ENCODE peak calls at places on chromosomes 4 and X, in eight cellular contexts. M is Peyer's patch, I is cardiac muscle cell, B is endodermal cell, P is AG04450, L is A549, T is psoas muscle, D is SJSA1. V is an unnamed sample.

GRCh38 chr4:147821555-147821954 is 89.7 kb downstream of the ARHGAP10 start:
- DNase-seq in D (no peak), P (no peak), B (no peak), M (no peak), T (no peak), L (no peak), I (no peak), V (no peak)

GRCh38 chr4:111689214-111689613 is 456.0 kb upstream of the FAM241A start:
- DNase-seq in P (no peak), I (no peak), B (no peak), D (no peak), L (peak), T (no peak), M (no peak), V (no peak)

GRCh38 chrX:24166078-24166477 is 16.5 kb downstream of the ZFX start:
- DNase-seq in M (no peak), T (no peak), P (no peak), L (no peak), D (no peak), I (no peak), B (no peak), V (no peak)

GRCh38 chrX:112819013-112819635 is 21.5 kb downstream of the AMOT start:
- DNase-seq in B (no peak), L (no peak), P (peak), I (no peak), T (no peak), D (no peak), M (no peak), V (no peak)

GRCh38 chrX:17046478-17047097 is 100.1 kb downstream of the REPS2 start:
- DNase-seq in I (peak), L (peak), D (peak), M (peak), B (peak), P (peak), T (no peak), V (no peak)

GRCh38 chr4:99208719-99209075 is 10.3 kb downstream of the ADH6 start:
- DNase-seq in D (no peak), B (no peak), T (no peak), M (no peak), P (no peak), L (no peak), I (no peak), V (no peak)

GRCh38 chr4:37531156-37531555 is 155.0 kb downstream of the RELL1 start:
- DNase-seq in M (no peak), P (no peak), B (no peak), L (no peak), I (no peak), D (no peak), T (no peak), V (no peak)

GRCh38 chrX:20802036-20802435 is 535.3 kb upstream of the RPS6KA3 start:
- DNase-seq in I (no peak), L (no peak), B (no peak), M (no peak), P (no peak), D (no peak), T (no peak), V (peak)

GRCh38 chr4:106854970-106855369 is 181.1 kb downstream of the DKK2 start:
- DNase-seq in L (no peak), I (no peak), M (no peak), T (no peak), P (no peak), B (no peak), D (no peak), V (no peak)

GRCh38 chrX:20361081-20361889 is 94.6 kb upstream of the RPS6KA3 start:
- DNase-seq in T (peak), M (no peak), P (no peak), L (peak), I (no peak), D (no peak), B (no peak), V (no peak)

GRCh38 chr4:110009526-110009925 is 96.8 kb downstream of the EGF start:
- DNase-seq in B (no peak), D (no peak), P (no peak), M (no peak), T (no peak), I (no peak), L (no peak), V (no peak)

GRCh38 chrX:153533041-153533565 is 15.7 kb downstream of the ATP2B3 start:
- DNase-seq in P (no peak), L (no peak), I (no peak), T (no peak), M (no peak), D (no peak), B (no peak), V (no peak)

GRCh38 chr4:6008092-6008551 is 10.1 kb downstream of the C4orf50 start:
- DNase-seq in D (no peak), I (peak), M (no peak), P (no peak), T (no peak), B (peak), L (peak), V (no peak)

GRCh38 chrX:65610040-65610439 is 57.4 kb upstream of the MSN start:
- DNase-seq in I (no peak), D (no peak), P (no peak), T (no peak), L (no peak), M (no peak), B (no peak), V (no peak)

GRCh38 chr4:47972181-47972580 is 44.3 kb downstream of the CNGA1 start:
- DNase-seq in D (no peak), L (no peak), P (no peak), T (no peak), M (no peak), B (no peak), I (no peak), V (no peak)

GRCh38 chrX:116823677-116824076 is 360.9 kb upstream of the CT83 start:
- DNase-seq in T (no peak), M (no peak), P (no peak), L (no peak), D (no peak), B (no peak), I (no peak), V (no peak)

GRCh38 chr4:13918110-13918509 is 290.6 kb upstream of the BOD1L1 start:
- DNase-seq in T (no peak), B (no peak), L (peak), D (peak), M (peak), P (peak), I (no peak), V (peak)

GRCh38 chrX:13688384-13688771 is 550 bp upstream of the RAB9A start:
- DNase-seq in T (no peak), L (no peak), D (no peak), I (no peak), M (no peak), B (no peak), P (no peak), V (no peak)

GRCh38 chr4:39365931-39366771 is at the start of gene RFC1:
- DNase-seq in B (peak), I (peak), D (peak), T (peak), M (peak), L (peak), P (peak), V (peak)

GRCh38 chr4:139740531-139741041 is 75.0 kb downstream of the MGST2 start:
- DNase-seq in B (peak), L (peak), P (peak), D (no peak), T (peak), M (peak), I (no peak), V (peak)

DNA sequence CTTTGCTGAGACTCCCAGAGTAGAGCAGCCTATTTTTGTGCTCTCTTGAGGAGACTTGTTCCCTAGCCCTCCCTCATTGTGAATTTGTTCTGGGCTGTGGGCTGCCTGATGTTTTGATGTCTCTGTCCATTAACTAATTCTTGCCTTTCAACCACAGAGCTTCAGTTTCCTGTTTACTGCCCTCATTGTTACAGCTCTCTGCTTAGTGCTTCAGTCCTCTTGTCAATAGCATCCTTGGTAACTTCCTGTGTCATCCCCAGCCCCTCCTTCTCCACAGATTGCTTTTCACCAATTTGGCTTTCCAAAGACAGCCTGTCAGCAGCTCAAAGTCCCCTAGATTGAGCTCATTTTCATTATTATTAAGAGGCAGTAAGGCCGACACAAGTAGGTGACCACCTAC is 69.9 kb downstream of the COX7B2 start:
- DNase-seq in B (peak), D (no peak), T (no peak), L (no peak), I (peak), P (no peak), M (no peak), V (no peak)
- H3K27ac ChIP-seq in B (no peak), D (no peak), T (no peak), L (no peak), I (no peak), P (no peak), M (no peak), V (no peak)

DNA sequence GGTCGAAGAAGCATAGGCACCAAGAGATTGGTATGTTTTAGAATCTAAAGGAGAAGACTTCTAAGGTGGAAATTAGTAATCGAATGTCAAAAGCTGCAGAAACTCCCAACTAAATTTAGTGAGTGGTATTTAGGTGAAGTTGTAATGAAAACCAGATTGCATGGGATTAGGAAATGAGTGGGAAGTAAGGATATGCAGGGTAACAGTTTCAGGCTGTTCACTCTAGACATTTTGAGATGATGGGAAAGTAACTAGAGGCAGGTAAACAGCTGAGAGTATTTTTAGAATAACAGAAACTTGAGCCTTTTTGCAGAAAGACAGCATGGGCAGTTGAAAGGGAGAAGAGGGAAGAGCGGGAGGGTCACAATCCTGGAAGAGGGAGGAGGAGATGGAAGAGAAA is 12.7 kb downstream of the SPRY1 start:
- DNase-seq in D (no peak), M (no peak), L (no peak), T (no peak), B (no peak), P (no peak), I (no peak), V (no peak)
- H3K27ac ChIP-seq in D (no peak), M (no peak), L (no peak), T (peak), B (no peak), P (no peak), I (peak), V (no peak)

GRCh38 chrX:39819921-39820849 is 277.6 kb downstream of the BCOR start:
- DNase-seq in D (no peak), M (no peak), P (no peak), I (peak), L (no peak), T (peak), B (peak), V (no peak)
- H3K27ac ChIP-seq in D (no peak), M (no peak), P (no peak), I (no peak), L (no peak), T (no peak), B (no peak), V (no peak)

GRCh38 chr4:87505862-87506261 is 23.3 kb downstream of the SPARCL1 start:
- DNase-seq in P (no peak), T (no peak), M (no peak), L (no peak), D (no peak), B (peak), I (no peak), V (no peak)

GRCh38 chr4:87499415-87500106 is 29.6 kb downstream of the SPARCL1 start:
- DNase-seq in D (no peak), L (no peak), B (no peak), P (no peak), M (no peak), T (no peak), I (no peak), V (no peak)

GRCh38 chr4:87500107-87500462 is 29.1 kb downstream of the SPARCL1 start:
- DNase-seq in B (no peak), M (no peak), T (no peak), L (no peak), I (no peak), D (no peak), P (no peak), V (no peak)

GRCh38 chr4:87498446-87498900 is 30.7 kb downstream of the SPARCL1 start:
- DNase-seq in M (no peak), L (no peak), D (no peak), P (peak), I (no peak), T (no peak), B (no peak), V (no peak)

GRCh38 chr4:87502580-87503238 is 26.5 kb downstream of the SPARCL1 start:
- DNase-seq in D (no peak), M (no peak), I (no peak), B (no peak), L (no peak), T (no peak), P (no peak), V (no peak)
- H3K27ac ChIP-seq in D (no peak), M (peak), I (no peak), B (no peak), L (no peak), T (peak), P (no peak), V (no peak)

GRCh38 chrX:97315939-97316338 is 432.2 kb downstream of the RPA4 start:
- DNase-seq in D (no peak), P (no peak), B (peak), L (peak), M (no peak), I (no peak), T (no peak), V (no peak)

GRCh38 chrX:97310373-97310772 is 426.7 kb downstream of the RPA4 start:
- DNase-seq in I (peak), T (no peak), M (no peak), B (peak), L (peak), D (no peak), P (no peak), V (no peak)

GRCh38 chrX:97309717-97310116 is 426.0 kb downstream of the RPA4 start:
- DNase-seq in L (no peak), B (no peak), T (no peak), D (no peak), M (no peak), I (no peak), P (no peak), V (no peak)

GRCh38 chrX:97311066-97311778 is 427.5 kb downstream of the RPA4 start:
- DNase-seq in I (no peak), L (no peak), M (no peak), P (no peak), B (peak), T (no peak), D (no peak), V (no peak)

DNA sequence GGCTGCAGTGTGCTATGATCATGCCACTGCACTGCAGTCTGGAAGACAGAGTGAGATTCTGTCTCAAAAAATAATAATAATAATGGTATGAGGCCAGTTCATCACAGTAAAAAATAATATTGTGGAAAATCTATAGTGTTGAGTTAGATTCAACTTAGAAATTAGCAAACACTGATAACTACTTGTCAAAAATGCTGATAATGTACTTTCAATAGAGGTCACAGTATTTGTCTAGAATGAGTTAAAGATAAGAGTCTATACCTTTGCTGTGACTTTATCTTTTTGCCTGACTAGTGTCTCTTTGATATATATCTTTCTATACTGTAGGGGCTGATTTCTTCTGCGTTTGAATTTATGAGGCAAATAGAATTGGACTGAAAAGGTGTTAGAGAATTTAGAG is 430.6 kb downstream of the RPA4 start:
- DNase-seq in T (no peak), D (no peak), M (no peak), L (no peak), P (no peak), I (no peak), B (no peak), V (no peak)
- H3K27ac ChIP-seq in T (no peak), D (no peak), M (no peak), L (no peak), P (no peak), I (no peak), B (no peak), V (no peak)

GRCh38 chr4:123651127-123651526 is 254.5 kb downstream of the SPRY1 start:
- DNase-seq in D (no peak), L (no peak), T (no peak), B (no peak), P (no peak), I (no peak), M (no peak), V (no peak)
- H3K27ac ChIP-seq in D (no peak), L (no peak), T (peak), B (no peak), P (no peak), I (no peak), M (peak), V (no peak)